ENCODE peak calls at places on chromosomes 2 and 18, in nine cellular contexts. T is fibroblast of the aortic adventitia, C is pancreas, O is left ventricle myocardium inferior, W is progenitor cell of endocrine pancreas, F is AG09319, N is astrocyte of the spinal cord, U is hepatocyte, J is stomach. L is an unnamed sample.
A peak's percentile ranks its signal among the peaks of the same experiment; 100 is the strongest.

GRCh38 chr2:197075754-197076337 is 149.3 kb upstream of the PGAP1 start:
- DNase-seq in N (no peak), O (no peak), F (no peak), U (no peak), J (no peak), T (no peak), C (no peak), W (no peak), L (no peak)

GRCh38 chr2:190859347-190860297 is 21.0 kb upstream of the GLS start:
- DNase-seq in F (no peak), U (no peak), W (no peak), C (no peak), T (peak; percentile 83), J (no peak), N (no peak), O (no peak), L (no peak)

GRCh38 chr18:74412106-74412880 is 44.8 kb downstream of the DIPK1C start:
- DNase-seq in T (no peak), N (no peak), W (no peak), J (no peak), C (no peak), U (no peak), O (no peak), F (no peak), L (no peak)

GRCh38 chr2:57376985-57377384 is 669.6 kb upstream of the VRK2 start:
- DNase-seq in J (no peak), C (no peak), N (no peak), F (no peak), O (no peak), U (peak; percentile 18), W (no peak), T (peak; percentile 7), L (no peak)

GRCh38 chr18:10239138-10239537 is 215.3 kb upstream of the APCDD1 start:
- DNase-seq in O (peak; percentile 38), J (peak; percentile 60), C (no peak), N (no peak), U (peak; percentile 56), W (no peak), T (peak; percentile 32), F (peak; percentile 57), L (no peak)

GRCh38 chr2:45102579-45103117 is 93.4 kb upstream of the SIX2 start:
- DNase-seq in W (no peak), F (no peak), J (no peak), C (no peak), O (no peak), T (no peak), N (no peak), U (no peak), L (no peak)

GRCh38 chr2:101160454-101160853 is 9.3 kb upstream of the TBC1D8 start:
- DNase-seq in O (no peak), J (peak; percentile 52), C (no peak), U (no peak), T (peak; percentile 66), N (peak; percentile 63), F (no peak), W (no peak), L (no peak)

GRCh38 chr18:45993441-45993840 is 26.3 kb upstream of the EPG5 start:
- DNase-seq in N (peak; percentile 71), U (no peak), W (no peak), T (peak; percentile 71), C (no peak), F (peak; percentile 7), O (no peak), J (no peak), L (no peak)

GRCh38 chr2:188600536-188601210 is 309.0 kb downstream of the GULP1 start:
- DNase-seq in W (no peak), U (no peak), O (no peak), J (no peak), N (peak; percentile 91), F (no peak), T (peak; percentile 34), C (no peak), L (no peak)

GRCh38 chr2:47907097-47907781 is 941 bp upstream of the FBXO11 start:
- DNase-seq in W (no peak), O (no peak), J (peak; percentile 34), F (no peak), U (peak; percentile 28), N (no peak), C (no peak), T (peak; percentile 27), L (peak; percentile 37)

GRCh38 chr18:7677424-7677823 is 110.3 kb downstream of the PTPRM start:
- DNase-seq in F (no peak), W (no peak), C (no peak), J (no peak), O (no peak), U (no peak), N (no peak), T (no peak), L (no peak)

GRCh38 chr2:226772389-226773179 is 27.0 kb downstream of the IRS1 start:
- DNase-seq in N (peak; percentile 36), F (no peak), W (no peak), J (no peak), T (peak; percentile 42), C (no peak), O (no peak), U (no peak), L (no peak)

GRCh38 chr2:240957656-240958365 is 40.6 kb upstream of the SNED1 start:
- DNase-seq in O (no peak), F (no peak), C (peak; percentile 42), N (no peak), J (peak; percentile 21), T (no peak), W (peak; percentile 8), U (peak; percentile 51), L (no peak)

GRCh38 chr2:165469417-165469816 is at the start of gene CSRNP3:
- DNase-seq in W (peak; percentile 15), N (peak; percentile 90), J (peak; percentile 65), U (peak; percentile 91), C (no peak), F (peak; percentile 30), T (peak; percentile 81), O (peak; percentile 41), L (peak; percentile 76)

GRCh38 chr2:86102157-86102556 is 3.5 kb downstream of the POLR1A start:
- DNase-seq in W (no peak), F (no peak), J (no peak), N (no peak), C (no peak), U (no peak), T (no peak), O (no peak), L (no peak)

GRCh38 chr2:24164416-24164973 is 10.4 kb upstream of the FAM228A start:
- DNase-seq in W (no peak), N (no peak), U (peak; percentile 21), J (peak; percentile 30), F (no peak), C (no peak), T (peak; percentile 10), O (peak; percentile 15), L (peak; percentile 44)

GRCh38 chr2:109031481-109032228 is 42.6 kb upstream of the EDAR start:
- DNase-seq in C (peak; percentile 78), F (no peak), W (peak; percentile 43), J (peak; percentile 53), T (peak; percentile 20), O (peak; percentile 33), N (peak; percentile 22), U (peak; percentile 66), L (peak; percentile 72)

GRCh38 chr2:84022810-84023431 is 436.2 kb downstream of the SUCLG1 start:
- DNase-seq in F (no peak), W (peak; percentile 17), J (no peak), O (no peak), C (no peak), U (peak; percentile 79), N (peak; percentile 23), T (peak; percentile 44), L (no peak)

GRCh38 chr2:198137733-198138132 is 333.3 kb downstream of the PLCL1 start:
- DNase-seq in T (no peak), C (no peak), F (no peak), N (no peak), J (no peak), O (no peak), U (no peak), W (no peak), L (no peak)
- TF ChIP-seq CTCF in T (no peak), C (no peak), F (no peak), N (no peak), J (no peak), O (no peak), U (no peak), W (peak; percentile 11), L (no peak)

DNA sequence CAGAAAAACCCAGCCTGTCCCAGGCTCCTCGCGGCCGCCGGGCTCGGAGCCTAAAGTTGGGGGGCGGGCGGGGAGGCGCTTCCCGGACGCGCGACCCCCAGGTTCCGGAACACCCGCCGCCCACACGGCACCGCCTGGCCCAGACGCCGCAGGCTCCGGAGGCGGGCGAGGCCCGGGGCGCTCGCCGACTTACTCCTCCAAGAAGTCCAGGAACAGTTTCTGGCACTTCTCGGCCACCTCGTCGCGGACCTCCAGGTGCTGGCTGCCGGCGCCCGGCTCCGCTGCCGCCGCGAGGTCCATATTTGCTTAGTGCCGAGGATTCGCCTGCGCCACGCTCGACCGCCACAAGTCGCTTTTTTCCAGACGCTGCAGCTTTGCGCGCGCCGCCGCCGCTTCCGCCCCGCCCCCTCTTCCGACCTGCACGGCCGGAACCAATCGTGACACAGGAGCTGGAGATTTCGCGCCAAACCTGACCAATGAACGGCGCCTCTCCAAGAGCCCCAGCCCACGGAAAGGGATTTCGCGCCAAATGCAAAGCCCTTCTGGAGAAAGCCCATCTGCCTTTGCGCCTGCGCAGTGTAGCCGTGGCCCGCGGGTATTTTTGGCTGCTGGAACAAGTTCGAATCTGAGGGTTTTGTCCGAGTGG is at the start of gene MCM6:
- DNase-seq in N (peak; percentile 99), C (peak; percentile 99), W (peak; percentile 93), F (peak; percentile 97), J (peak; percentile 97), O (peak; percentile 97), T (peak; percentile 99), U (peak; percentile 99), L (peak; percentile 98)
- TF ChIP-seq CTCF in N (no peak), C (peak; percentile 17), W (peak; percentile 25), F (no peak), J (no peak), O (peak; percentile 46), T (peak; percentile 13), U (no peak), L (no peak)

GRCh38 chr2:110755494-110756078 is 23.2 kb downstream of the ACOXL start:
- DNase-seq in O (no peak), T (peak; percentile 36), U (no peak), F (no peak), N (peak; percentile 16), W (no peak), J (no peak), C (no peak), L (no peak)
- TF ChIP-seq CTCF in O (peak; percentile 72), T (peak; percentile 55), U (peak; percentile 79), F (peak; percentile 44), N (peak; percentile 37), W (peak; percentile 73), J (peak; percentile 61), C (peak; percentile 39), L (peak; percentile 36)

DNA sequence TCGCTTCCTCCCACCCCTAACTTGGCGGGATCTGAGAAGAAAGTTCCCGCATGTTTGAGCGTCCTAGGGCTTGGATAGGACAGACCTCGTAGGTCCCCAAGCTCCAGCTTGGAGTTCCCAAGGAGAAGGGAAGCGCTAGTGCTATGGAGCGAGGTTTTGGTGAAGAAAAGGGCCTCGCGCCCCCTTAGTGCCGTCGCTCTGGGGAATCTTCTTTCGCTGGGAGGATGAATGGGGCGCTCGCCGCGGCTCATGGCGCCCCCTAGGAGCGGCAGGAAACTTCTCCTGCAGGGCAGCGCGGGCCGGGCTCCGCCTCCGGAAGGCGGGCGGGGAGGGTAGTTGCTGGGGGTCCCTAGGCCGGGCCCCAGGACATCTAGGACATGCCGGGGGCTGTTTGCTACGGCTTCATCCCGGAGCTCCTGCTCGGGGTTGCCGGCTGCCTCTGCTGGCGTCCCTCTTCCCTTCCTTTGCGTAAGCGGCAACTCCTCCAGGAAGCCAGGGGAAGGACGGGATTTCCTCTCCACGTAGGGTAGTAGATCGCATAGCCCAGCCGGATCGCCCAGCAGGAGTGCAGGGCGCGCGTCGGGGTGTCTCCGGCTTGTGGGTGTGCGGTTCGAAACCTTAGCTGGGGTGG is 11.9 kb upstream of the SKOR2 start:
- DNase-seq in J (no peak), T (no peak), F (no peak), W (no peak), O (no peak), C (peak; percentile 70), N (no peak), U (no peak), L (no peak)
- TF ChIP-seq CTCF in J (no peak), T (peak; percentile 11), F (peak; percentile 29), W (peak; percentile 53), O (no peak), C (no peak), N (peak; percentile 41), U (peak; percentile 24), L (no peak)